ENCODE peak calls at places on chromosome 13, in nine cellular contexts. Q is ACHN; H is stimulated activated CD4-positive, alpha-beta T cell treated with anti-CD3 and anti-CD28 coated beads, Interleukin-4, amount 100 ng/mL, for 24 hours; V is NCI-H1092 treated with DMSO at 0.1 percent for 48 hours; A is hepatic stellate cell; D is right lobe of liver; W is EL; O is astrocyte of the hippocampus; G is aorta. S is an unnamed sample.

GRCh38 chr13:19862511-19863313 is 737 bp downstream of the ZMYM5 start:
- DNase-seq in Q (peak; percentile 35), H (peak; percentile 43), V (peak; percentile 44), A (peak; percentile 27), D (peak; percentile 71), W (peak; percentile 44), O (peak; percentile 56), G (no peak), S (peak; percentile 39)

GRCh38 chr13:95111608-95112007 is 189.6 kb downstream of the ABCC4 start:
- DNase-seq in Q (no peak), H (no peak), V (no peak), A (no peak), D (no peak), W (no peak), O (no peak), G (no peak), S (no peak)

GRCh38 chr13:100508391-100508790 is 80.2 kb downstream of the GGACT start:
- DNase-seq in Q (no peak), H (no peak), V (peak; percentile 77), A (no peak), D (no peak), W (no peak), O (no peak), G (no peak), S (no peak)

GRCh38 chr13:40504641-40505040 is 161.8 kb downstream of the FOXO1 start:
- DNase-seq in Q (no peak), H (no peak), V (no peak), A (no peak), D (no peak), W (no peak), O (no peak), G (no peak), S (no peak)

GRCh38 chr13:103772576-103772975 is 706.4 kb upstream of the SLC10A2 start:
- DNase-seq in Q (no peak), H (no peak), V (no peak), A (no peak), D (no peak), W (no peak), O (no peak), G (no peak), S (no peak)

GRCh38 chr13:49086711-49087110 is 111.0 kb downstream of the FNDC3A start:
- DNase-seq in Q (no peak), H (no peak), V (no peak), A (peak; percentile 13), D (no peak), W (peak; percentile 64), O (no peak), G (no peak), S (no peak)

GRCh38 chr13:41004875-41005693 is 14.0 kb downstream of the ELF1 start:
- DNase-seq in Q (no peak), H (no peak), V (no peak), A (no peak), D (no peak), W (peak; percentile 32), O (no peak), G (no peak), S (no peak)

GRCh38 chr13:78398743-78399410 is 204.5 kb downstream of the POU4F1 start:
- DNase-seq in Q (no peak), H (no peak), V (no peak), A (no peak), D (no peak), W (no peak), O (no peak), G (no peak), S (no peak)

GRCh38 chr13:107447591-107447990 is 767.7 kb downstream of the LIG4 start:
- DNase-seq in Q (peak; percentile 85), H (no peak), V (no peak), A (no peak), D (no peak), W (no peak), O (no peak), G (no peak), S (no peak)

GRCh38 chr13:107590556-107590955 is 624.8 kb downstream of the LIG4 start:
- DNase-seq in Q (no peak), H (no peak), V (no peak), A (no peak), D (no peak), W (no peak), O (no peak), G (no peak), S (no peak)

GRCh38 chr13:30737511-30738342 is 2.4 kb downstream of the ALOX5AP start:
- DNase-seq in Q (no peak), H (no peak), V (no peak), A (no peak), D (no peak), W (no peak), O (no peak), G (peak; percentile 58), S (no peak)

GRCh38 chr13:94708971-94709614 is 3.3 kb downstream of the SOX21 start:
- DNase-seq in Q (no peak), H (no peak), V (no peak), A (no peak), D (no peak), W (no peak), O (peak; percentile 48), G (no peak), S (no peak)

GRCh38 chr13:99191900-99192399 is 8.7 kb upstream of the UBAC2 start:
- DNase-seq in Q (no peak), H (no peak), V (no peak), A (no peak), D (no peak), W (peak; percentile 18), O (no peak), G (no peak), S (peak; percentile 92)

GRCh38 chr13:24033527-24034302 is 126.8 kb upstream of the SPATA13 start:
- DNase-seq in Q (no peak), H (no peak), V (no peak), A (peak; percentile 66), D (peak; percentile 80), W (peak; percentile 65), O (peak; percentile 57), G (no peak), S (no peak)

GRCh38 chr13:75798353-75799245 is 162.5 kb downstream of the LMO7 start:
- DNase-seq in Q (peak; percentile 22), H (peak; percentile 6), V (no peak), A (no peak), D (no peak), W (peak; percentile 61), O (peak; percentile 44), G (no peak), S (no peak)

GRCh38 chr13:110913322-110913721 is 1.5 kb downstream of the ANKRD10 start:
- DNase-seq in Q (peak; percentile 6), H (no peak), V (no peak), A (peak; percentile 17), D (no peak), W (no peak), O (peak; percentile 30), G (no peak), S (peak; percentile 10)

GRCh38 chr13:111338841-111339240 is 18.4 kb downstream of the TEX29 start:
- DNase-seq in Q (no peak), H (no peak), V (no peak), A (no peak), D (no peak), W (no peak), O (no peak), G (peak; percentile 29), S (no peak)

GRCh38 chr13:79455331-79455730 is 25.6 kb upstream of the NDFIP2 start:
- DNase-seq in Q (no peak), H (no peak), V (no peak), A (no peak), D (no peak), W (peak; percentile 86), O (no peak), G (no peak), S (no peak)

S was measured in thyroid gland.